ENCODE peak calls at places on chromosomes 13 and 19, in nine cellular contexts. A is A549, E is substantia nigra, B is occipital lobe, S is body of pancreas, I is choroid plexus epithelial cell, N is SW 1271, O is fibroblast of lung, X is cardiac fibroblast. G is an unnamed sample.

GRCh38 chr13:108342369-108343289 is 73.1 kb downstream of the TNFSF13B start:
- DNase-seq in A (peak; percentile 19), E (no peak), N (no peak), S (no peak), O (peak; percentile 38), I (peak; percentile 78), B (no peak), X (peak; percentile 68), G (peak; percentile 34)

GRCh38 chr19:540867-541637 is 2.8 kb upstream of the GZMM start:
- DNase-seq in E (no peak), B (no peak), O (no peak), A (no peak), N (no peak), I (no peak), X (no peak), S (no peak), G (no peak)

GRCh38 chr13:100175078-100175802 is 86.3 kb downstream of the PCCA start:
- DNase-seq in I (no peak), O (no peak), N (no peak), S (no peak), A (no peak), X (no peak), B (no peak), E (no peak), G (no peak)

GRCh38 chr19:6460099-6460884 is 700 bp upstream of the SLC25A23 start:
- DNase-seq in N (peak; percentile 94), A (peak; percentile 97), I (peak; percentile 99), O (peak; percentile 98), X (peak; percentile 98), S (peak; percentile 96), B (peak; percentile 98), E (peak; percentile 91), G (peak; percentile 97)

GRCh38 chr13:31653730-31654129 is 85.6 kb upstream of the RXFP2 start:
- DNase-seq in O (no peak), A (no peak), S (no peak), I (no peak), X (no peak), E (no peak), B (no peak), N (no peak), G (no peak)

GRCh38 chr13:108269601-108270328 is at the start of gene TNFSF13B:
- DNase-seq in N (no peak), A (peak; percentile 4), X (peak; percentile 54), I (peak; percentile 61), S (peak; percentile 51), O (peak; percentile 11), B (no peak), E (no peak), G (peak; percentile 24)

GRCh38 chr13:30785146-30785845 is 50.0 kb downstream of the ALOX5AP start:
- DNase-seq in B (no peak), A (no peak), N (no peak), E (no peak), X (no peak), S (no peak), I (no peak), O (no peak), G (no peak)

GRCh38 chr13:39855236-39855635 is 199.8 kb downstream of the COG6 start:
- DNase-seq in A (no peak), I (no peak), N (no peak), S (no peak), B (no peak), O (no peak), E (no peak), X (peak; percentile 21), G (no peak)

GRCh38 chr19:38273499-38273898 is 9.1 kb downstream of the SPINT2 start:
- DNase-seq in X (no peak), S (peak; percentile 41), B (no peak), O (no peak), E (no peak), N (no peak), A (peak; percentile 66), I (no peak), G (no peak)

GRCh38 chr19:35708391-35708790 is 4.0 kb downstream of the ZBTB32 start:
- DNase-seq in N (no peak), E (no peak), I (no peak), X (no peak), O (no peak), A (no peak), S (no peak), B (no peak), G (no peak)

GRCh38 chr13:78595458-78595818 is 7.9 kb downstream of the POU4F1 start:
- DNase-seq in N (no peak), I (no peak), O (no peak), E (no peak), A (no peak), X (no peak), B (no peak), S (no peak), G (no peak)

GRCh38 chr19:12647490-12648071 is 19.0 kb downstream of the MAN2B1 start:
- DNase-seq in N (no peak), I (peak; percentile 51), B (no peak), X (peak; percentile 47), S (peak; percentile 84), O (no peak), E (no peak), A (no peak), G (no peak)